ENCODE peak calls at places on chromosomes 16 and 17, in six cellular contexts. O is left lung, B is pancreas, R is neural progenitor cell, Z is right lobe of liver, M is heart left ventricle. U is an unnamed sample. For H3K9me3, the result is how much of the 10 kb centered on the place peaks cover.

GRCh38 chr17:46772013-46772878 is 46.2 kb downstream of the WNT3 start:
- DNase-seq in M (no peak), Z (peak), R (peak), O (peak), B (peak), U (peak)

GRCh38 chr16:88866151-88866920 is at the start of gene PABPN1L:
- DNase-seq in B (no peak), Z (no peak), R (no peak), M (no peak), O (no peak), U (no peak)

GRCh38 chr17:73932216-73932749 is 271.2 kb upstream of the RPL38 start:
- DNase-seq in O (no peak), B (no peak), Z (no peak), R (no peak), M (no peak), U (no peak)

GRCh38 chr17:68957944-68958343 is 2.8 kb upstream of the ABCA8 start:
- DNase-seq in R (no peak), B (no peak), Z (no peak), O (no peak), M (no peak), U (no peak)

GRCh38 chr17:3575506-3575905 is 17.9 kb upstream of the TRPV3 start:
- DNase-seq in M (no peak), R (no peak), Z (no peak), B (no peak), O (no peak), U (no peak)

GRCh38 chr16:47732806-47733150 is 271.6 kb downstream of the PHKB start:
- DNase-seq in Z (no peak), B (no peak), R (no peak), O (no peak), M (no peak), U (no peak)

GRCh38 chr17:37698132-37698615 is 46.7 kb downstream of the HNF1B start:
- DNase-seq in B (no peak), R (no peak), O (no peak), Z (no peak), M (no peak), U (no peak)

GRCh38 chr16:66292241-66292935 is 74.1 kb upstream of the CDH5 start:
- DNase-seq in R (no peak), O (no peak), Z (no peak), M (no peak), B (no peak), U (no peak)

GRCh38 chr16:65769055-65769465 is 597.4 kb upstream of the CDH5 start:
- DNase-seq in M (no peak), B (no peak), Z (no peak), R (no peak), O (no peak), U (no peak)

GRCh38 chr17:4598776-4599504 is 14.6 kb downstream of the SMTNL2 start:
- DNase-seq in R (no peak), B (no peak), Z (no peak), O (peak), M (no peak), U (peak)

GRCh38 chr16:89078172-89078571 is 15.5 kb upstream of the ACSF3 start:
- DNase-seq in M (no peak), O (peak), B (no peak), R (no peak), Z (no peak), U (no peak)

GRCh38 chr17:64520359-64520758 is 13.6 kb downstream of the CEP95 start:
- DNase-seq in M (no peak), O (no peak), Z (no peak), B (no peak), R (no peak), U (no peak)

GRCh38 chr17:37830151-37830993 is 85.5 kb upstream of the HNF1B start:
- DNase-seq in Z (no peak), B (no peak), O (no peak), R (no peak), M (no peak), U (no peak)

GRCh38 chr17:64223931-64224657 is 39.0 kb downstream of the TEX2 start:
- DNase-seq in M (no peak), R (no peak), B (no peak), Z (no peak), O (no peak), U (no peak)

GRCh38 chr16:86087561-86088230 is 188.7 kb downstream of the IRF8 start:
- DNase-seq in Z (no peak), R (no peak), B (no peak), M (no peak), O (no peak), U (peak)

GRCh38 chr16:27220527-27220926 is 17.2 kb downstream of the KDM8 start:
- DNase-seq in O (no peak), M (no peak), Z (no peak), B (no peak), R (no peak), U (no peak)

GRCh38 chr16:66524601-66525164 is 25.2 kb downstream of the TK2 start:
- DNase-seq in B (no peak), M (peak), O (no peak), R (no peak), Z (no peak), U (peak)

GRCh38 chr17:65018612-65019290 is 37.8 kb downstream of the GNA13 start:
- DNase-seq in B (no peak), M (no peak), Z (no peak), O (no peak), R (peak), U (no peak)

GRCh38 chr16:68744744-68745280 is 7.7 kb downstream of the CDH1 start:
- DNase-seq in B (peak), O (no peak), Z (no peak), R (no peak), M (no peak), U (no peak)

GRCh38 chr17:44827863-44828262 is 2.2 kb downstream of the GJC1 start:
- DNase-seq in Z (no peak), B (no peak), R (no peak), M (no peak), O (no peak), U (no peak)

GRCh38 chr17:59845595-59846390 is 47.0 kb downstream of the TUBD1 start:
- DNase-seq in O (no peak), R (no peak), Z (peak), B (peak), M (no peak), U (no peak)

GRCh38 chr17:28372203-28372944 is 880 bp downstream of the SARM1 start:
- DNase-seq in B (no peak), M (no peak), Z (no peak), O (peak), R (peak), U (peak)

GRCh38 chr16:52812945-52813556 is 239.6 kb downstream of the CHD9NB start:
- DNase-seq in R (no peak), Z (no peak), M (no peak), O (no peak), B (no peak), U (no peak)

GRCh38 chr16:14249291-14250032 is 178.3 kb downstream of the MRTFB start:
- DNase-seq in O (no peak), Z (no peak), M (peak), R (peak), B (no peak), U (no peak)

GRCh38 chr17:47823519-47823918 is 1.9 kb upstream of the OSBPL7 start:
- DNase-seq in M (no peak), R (no peak), Z (no peak), O (no peak), B (no peak), U (no peak)

GRCh38 chr17:8481089-8481488 is 45.4 kb downstream of the NDEL1 start:
- DNase-seq in M (no peak), Z (no peak), B (no peak), O (no peak), R (no peak), U (no peak)

GRCh38 chr16:14527411-14528044 is 102.5 kb downstream of the PARN start:
- DNase-seq in Z (no peak), B (no peak), R (no peak), O (no peak), M (no peak), U (no peak)

GRCh38 chr17:77327181-77327565 is 186.4 kb downstream of the SEC14L1 start:
- DNase-seq in Z (no peak), M (no peak), B (no peak), R (no peak), O (peak), U (no peak)

GRCh38 chr17:47694018-47694817 is at the start of gene TBKBP1:
- DNase-seq in O (peak), R (peak), B (peak), M (peak), Z (peak), U (peak)

GRCh38 chr17:49108318-49108717 is 24.3 kb upstream of the B4GALNT2 start:
- DNase-seq in B (peak), Z (no peak), R (no peak), O (no peak), M (no peak), U (no peak)

GRCh38 chr17:56733833-56734232 is 99.9 kb downstream of the C17orf67 start:
- DNase-seq in M (no peak), O (no peak), R (no peak), B (no peak), Z (no peak), U (no peak)

GRCh38 chr17:82948081-82948511 is 108.3 kb upstream of the ZNF750 start:
- DNase-seq in M (no peak), R (no peak), B (no peak), O (peak), Z (peak), U (no peak)
- H3K9me3 ChIP-seq in M (under half), R (under half), B (under half), O (under half), Z (under half), U (under half)

DNA sequence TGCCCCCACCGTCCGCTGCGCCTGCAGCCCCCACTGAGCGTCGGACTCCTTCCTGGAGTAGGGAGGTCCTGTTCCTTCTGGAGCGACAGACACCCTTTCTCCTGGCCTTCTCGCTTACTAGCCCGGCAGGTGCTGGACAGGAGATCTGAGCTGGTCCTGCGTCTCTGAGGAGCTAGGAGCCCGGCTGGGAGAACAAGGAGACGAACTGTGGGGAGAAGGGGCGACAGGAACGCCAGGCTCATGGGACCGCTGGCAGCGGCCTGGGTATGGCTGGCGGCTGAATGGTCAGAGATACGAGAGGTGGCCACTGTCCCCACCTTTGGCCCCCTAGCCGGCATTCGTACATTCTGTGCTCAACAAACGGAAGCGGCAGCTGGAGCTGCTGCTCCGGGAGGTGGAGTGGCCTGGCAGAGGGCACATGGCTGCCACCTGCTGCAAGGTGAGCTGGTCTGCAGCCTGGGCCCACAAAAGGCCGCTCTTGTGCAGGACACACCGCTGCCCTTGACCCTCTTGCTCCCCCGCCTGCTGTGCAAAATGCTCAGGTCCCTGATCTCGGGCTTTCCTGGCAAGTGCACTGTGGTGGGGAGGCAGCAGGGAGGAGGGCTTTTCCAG is 2066.7 kb downstream of the TP53TG3F start:
- DNase-seq in B (no peak), M (no peak), O (no peak), Z (no peak), R (no peak), U (no peak)
- H3K9me3 ChIP-seq in B (under half), M (under half), O (under half), Z (under half), R (under half), U (under half)

DNA sequence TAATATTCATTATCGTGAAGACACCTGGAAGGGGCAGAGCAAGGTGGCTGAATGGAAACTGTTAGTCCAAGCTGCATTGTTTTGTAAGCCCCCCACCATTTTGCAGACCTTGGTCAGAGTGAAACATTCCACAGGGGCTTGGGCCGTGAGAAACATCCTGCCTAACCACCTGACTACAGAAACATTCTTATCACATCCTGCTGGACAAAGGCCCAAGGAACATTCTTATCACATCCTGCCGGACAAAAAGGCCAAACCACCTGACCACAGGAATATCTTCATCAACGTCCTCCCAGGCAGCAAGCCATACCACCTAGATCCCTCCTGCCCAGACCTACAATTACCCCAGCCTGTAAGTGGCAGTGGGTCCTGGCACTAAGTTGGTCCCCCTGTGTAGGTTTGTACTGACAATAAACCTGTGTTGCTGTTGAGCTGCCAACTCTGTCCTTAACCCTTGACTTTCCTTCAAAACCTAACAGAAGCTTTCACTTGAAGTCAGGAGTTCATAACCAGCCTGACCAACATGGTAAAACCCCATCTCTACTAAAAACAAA is 19.6 kb downstream of the ATF7IP2 start:
- DNase-seq in Z (no peak), O (no peak), M (peak), B (peak), R (no peak), U (no peak)
- H3K9me3 ChIP-seq in Z (under half), O (half or more), M (under half), B (under half), R (under half), U (under half)

DNA sequence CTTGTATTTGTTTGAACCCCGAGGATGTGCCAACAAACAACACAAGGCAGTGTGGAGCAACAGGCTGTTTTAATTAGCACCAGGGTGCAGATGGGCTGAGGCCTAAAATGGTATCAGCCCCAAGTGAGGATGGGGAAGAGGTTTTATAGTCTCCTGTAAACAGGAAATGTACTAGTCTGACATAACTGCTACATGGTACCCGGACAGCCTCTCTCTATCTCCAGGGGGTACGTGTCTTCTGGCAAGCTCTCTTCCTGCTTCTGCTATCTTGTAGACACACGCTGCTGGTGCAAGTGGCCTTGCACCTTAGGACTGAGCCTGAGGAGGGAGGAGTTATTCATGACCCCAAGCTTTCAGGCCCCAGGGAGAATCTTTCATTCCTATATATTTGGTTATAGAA is 2451.0 kb downstream of the TP53TG3F start:
- DNase-seq in O (no peak), Z (no peak), R (no peak), B (no peak), M (no peak), U (no peak)
- H3K9me3 ChIP-seq in O (half or more), Z (under half), R (under half), B (under half), M (under half), U (under half)

DNA sequence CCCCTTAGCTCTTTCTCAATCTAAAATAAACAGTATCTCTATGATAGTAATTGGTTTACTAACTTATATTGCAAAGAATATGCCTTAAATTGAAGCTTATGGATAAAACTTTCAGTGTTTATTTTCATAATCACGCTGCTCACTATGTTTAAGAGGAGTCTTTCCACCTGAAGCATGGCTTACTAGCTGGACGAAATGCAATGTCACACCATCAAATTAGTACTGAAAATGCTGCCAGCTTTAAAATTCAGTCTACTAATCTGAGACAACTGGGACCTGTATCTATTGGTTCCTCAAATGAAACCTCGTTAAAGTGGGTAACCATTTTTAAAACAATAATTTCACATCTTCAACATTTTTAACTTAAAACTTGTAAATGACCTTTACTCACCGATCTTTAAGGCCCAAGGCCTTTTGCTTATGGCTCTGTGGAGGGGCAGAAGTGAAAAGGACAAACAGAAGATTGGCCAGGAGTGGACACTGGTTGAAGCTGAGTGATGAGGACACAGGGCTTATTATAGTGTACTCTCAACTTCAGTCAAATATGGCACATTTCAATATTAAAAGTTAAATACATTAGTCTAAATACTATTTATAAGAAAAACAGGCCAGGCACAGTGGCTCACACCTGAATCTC is 212.8 kb upstream of the WSB1 start:
- DNase-seq in O (no peak), M (no peak), R (no peak), Z (no peak), B (no peak), U (no peak)
- H3K9me3 ChIP-seq in O (under half), M (under half), R (under half), Z (under half), B (under half), U (under half)

GRCh38 chr16:64742560-64742959 is 379.3 kb downstream of the CDH11 start:
- DNase-seq in O (no peak), R (no peak), B (no peak), M (no peak), Z (no peak), U (no peak)

GRCh38 chr16:64740261-64740660 is 381.6 kb downstream of the CDH11 start:
- DNase-seq in B (no peak), O (no peak), Z (no peak), R (no peak), M (no peak), U (no peak)

GRCh38 chr16:64731891-64732290 is 390.0 kb downstream of the CDH11 start:
- DNase-seq in O (no peak), R (no peak), M (no peak), Z (no peak), B (no peak), U (no peak)

GRCh38 chr16:64738321-64738960 is 383.4 kb downstream of the CDH11 start:
- DNase-seq in M (no peak), O (no peak), B (no peak), Z (no peak), R (no peak), U (no peak)

DNA sequence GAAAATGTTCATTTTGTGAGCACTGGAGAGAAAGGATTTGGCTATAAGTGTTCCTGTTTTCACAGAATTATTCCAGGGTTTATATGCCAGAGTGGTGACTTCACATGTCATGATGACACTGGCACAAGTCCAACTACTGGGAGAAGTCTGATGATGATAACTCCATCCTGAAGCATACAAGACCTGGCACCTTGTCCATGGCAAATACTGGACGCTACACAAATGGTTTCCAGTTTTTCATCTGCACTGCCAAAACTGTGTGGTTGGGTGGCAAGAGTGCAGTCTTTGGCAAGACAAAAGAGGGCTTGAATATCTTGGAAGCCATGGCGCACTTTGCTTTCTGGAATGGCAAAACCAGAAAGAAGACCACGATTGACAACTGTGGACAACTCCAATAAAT is 385.0 kb downstream of the CDH11 start:
- DNase-seq in R (no peak), O (no peak), B (no peak), Z (no peak), M (no peak), U (no peak)
- H3K9me3 ChIP-seq in R (under half), O (under half), B (under half), Z (under half), M (under half), U (under half)

GRCh38 chr17:54013117-54013516 is 190.4 kb downstream of the KIF2B start:
- DNase-seq in O (no peak), B (no peak), R (no peak), M (no peak), Z (no peak), U (no peak)
- H3K9me3 ChIP-seq in O (under half), B (under half), R (under half), M (under half), Z (under half), U (under half)

GRCh38 chr17:11554042-11554441 is 44.2 kb upstream of the DNAH9 start:
- DNase-seq in Z (no peak), M (no peak), O (no peak), R (no peak), B (no peak), U (no peak)
- H3K9me3 ChIP-seq in Z (under half), M (under half), O (under half), R (under half), B (under half), U (under half)

GRCh38 chr17:19939993-19940721 is 37.5 kb downstream of the AKAP10 start:
- DNase-seq in M (no peak), Z (no peak), B (no peak), R (no peak), O (no peak), U (no peak)

GRCh38 chr17:19935169-19935568 is 42.5 kb downstream of the AKAP10 start:
- DNase-seq in B (no peak), O (no peak), Z (no peak), R (no peak), M (no peak), U (no peak)

GRCh38 chr17:19940722-19941464 is 36.7 kb downstream of the AKAP10 start:
- DNase-seq in O (no peak), Z (no peak), M (no peak), R (no peak), B (no peak), U (no peak)

GRCh38 chr17:19938736-19939135 is 38.9 kb downstream of the AKAP10 start:
- DNase-seq in R (no peak), O (no peak), M (no peak), Z (no peak), B (no peak), U (no peak)

DNA sequence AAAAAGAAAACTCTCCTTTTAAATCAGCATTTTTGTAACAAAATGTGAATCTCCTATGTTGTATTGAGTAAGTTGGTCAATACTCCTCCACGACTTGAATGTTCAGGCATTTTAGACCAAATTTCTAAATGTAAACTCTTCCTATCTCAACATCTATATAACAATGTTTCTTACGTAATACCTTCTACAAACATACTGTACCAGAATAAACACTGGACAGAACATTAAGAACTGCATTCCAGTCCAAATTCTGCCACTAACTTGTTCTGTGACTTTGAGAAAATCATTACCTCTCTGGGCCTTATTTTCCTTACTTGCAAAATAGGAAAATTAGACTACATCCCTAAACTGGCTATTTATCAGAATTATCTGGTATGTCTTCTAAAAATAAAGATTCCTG is 40.1 kb downstream of the AKAP10 start:
- DNase-seq in M (no peak), B (no peak), O (no peak), Z (no peak), R (no peak), U (no peak)
- H3K9me3 ChIP-seq in M (under half), B (under half), O (under half), Z (under half), R (under half), U (under half)

GRCh38 chr16:59690216-59690615 is 956.1 kb upstream of the GOT2 start:
- DNase-seq in O (no peak), B (no peak), M (no peak), R (no peak), Z (no peak), U (no peak)
- H3K9me3 ChIP-seq in O (under half), B (under half), M (under half), R (under half), Z (under half), U (under half)

U was measured in aorta.